ENCODE peak calls at places on chromosomes 3 and 15, in five cellular contexts. J, G, I, O and A are unnamed samples.

GRCh38 chr3:22713936-22714335 is 489.2 kb upstream of the UBE2E2 start:
- ATAC-seq in J (no peak), G (no peak), I (no peak), O (peak), A (no peak)

GRCh38 chr3:141431411-141432378 is 55.1 kb upstream of the RASA2 start:
- ATAC-seq in J (peak), G (no peak), I (no peak), O (no peak), A (no peak)

GRCh38 chr15:62779041-62779810 is 263.3 kb upstream of the TPM1 start:
- ATAC-seq in J (no peak), G (no peak), I (no peak), O (no peak), A (no peak)

GRCh38 chr3:194235160-194235559 is 99.2 kb downstream of the HES1 start:
- ATAC-seq in J (no peak), G (no peak), I (no peak), O (no peak), A (no peak)

GRCh38 chr3:33152363-33153360 is 38.8 kb downstream of the CRTAP start:
- ATAC-seq in J (peak), G (no peak), I (no peak), O (no peak), A (no peak)

GRCh38 chr3:143648218-143648617 is 200.1 kb downstream of the SLC9A9 start:
- ATAC-seq in J (no peak), G (no peak), I (no peak), O (no peak), A (no peak)

GRCh38 chr3:100709840-100710235 is 544 bp downstream of the TFG start:
- ATAC-seq in J (peak), G (no peak), I (peak), O (peak), A (no peak)

GRCh38 chr3:112498916-112499315 is 356 bp downstream of the BTLA start:
- ATAC-seq in J (no peak), G (peak), I (peak), O (peak), A (peak)

GRCh38 chr3:138371070-138371950 is 22.9 kb downstream of the MRAS start:
- ATAC-seq in J (peak), G (no peak), I (no peak), O (peak), A (peak)